ENCODE peak calls at places on chromosome 5, in six cellular contexts. O is fibroblast of lung, P is BJ, C is brain microvascular endothelial cell, U is AG10803, B is ovary. H is an unnamed sample.

GRCh38 chr5:54669845-54670635 is 152.5 kb downstream of the SNX18 start:
- DNase-seq in P (no peak), U (no peak), B (no peak), C (no peak), O (no peak), H (no peak)

GRCh38 chr5:132838516-132839282 is 8.3 kb upstream of the SHROOM1 start:
- DNase-seq in O (no peak), P (no peak), C (no peak), B (no peak), U (no peak), H (no peak)

GRCh38 chr5:158739941-158740340 is 359.8 kb downstream of the EBF1 start:
- DNase-seq in O (peak), U (no peak), B (peak), C (no peak), P (no peak), H (no peak)

GRCh38 chr5:89265511-89266169 is 382.7 kb upstream of the MEF2C start:
- DNase-seq in B (no peak), U (peak), C (peak), O (peak), P (no peak), H (no peak)

GRCh38 chr5:35029333-35029732 is 18.4 kb downstream of the AGXT2 start:
- DNase-seq in O (peak), P (no peak), C (peak), U (peak), B (no peak), H (peak)

GRCh38 chr5:36756848-36757247 is 119.7 kb upstream of the NIPBL start:
- DNase-seq in C (no peak), O (no peak), U (no peak), P (no peak), B (no peak), H (no peak)

GRCh38 chr5:112308608-112309007 is 110.5 kb downstream of the EPB41L4A start:
- DNase-seq in O (no peak), B (no peak), U (no peak), P (no peak), C (no peak), H (no peak)

GRCh38 chr5:159286420-159287035 is 23.4 kb downstream of the UBLCP1 start:
- DNase-seq in O (peak), U (peak), C (no peak), B (no peak), P (no peak), H (peak)

GRCh38 chr5:4994994-4995393 is 145.1 kb upstream of the ADAMTS16 start:
- DNase-seq in U (peak), C (peak), O (peak), P (peak), B (peak), H (no peak)

GRCh38 chr5:44385236-44385940 is 3.8 kb downstream of the FGF10 start:
- DNase-seq in U (no peak), B (no peak), P (no peak), C (no peak), O (peak), H (no peak)

GRCh38 chr5:170338933-170339779 is 41.6 kb upstream of the LCP2 start:
- DNase-seq in U (no peak), O (no peak), P (no peak), B (no peak), C (no peak), H (no peak)

GRCh38 chr5:150582281-150582791 is 58.1 kb upstream of the SYNPO start:
- DNase-seq in P (no peak), B (peak), U (peak), C (no peak), O (peak), H (no peak)

GRCh38 chr5:123035950-123036390 is 555 bp downstream of the PPIC start:
- DNase-seq in P (no peak), O (peak), U (peak), B (peak), C (peak), H (no peak)

GRCh38 chr5:34849253-34849652 is 10.3 kb downstream of the TTC23L start:
- DNase-seq in B (no peak), C (no peak), O (no peak), P (no peak), U (no peak), H (no peak)

GRCh38 chr5:15966066-15966640 is 213.4 kb downstream of the MARCHF11 start:
- DNase-seq in O (peak), U (no peak), C (no peak), B (no peak), P (no peak), H (peak)

GRCh38 chr5:166369326-166369725 is 1922.1 kb upstream of the WWC1 start:
- DNase-seq in C (no peak), B (no peak), U (no peak), P (no peak), O (peak), H (no peak)

GRCh38 chr5:133967715-133968056 is 739 bp downstream of the C5orf15 start:
- DNase-seq in C (no peak), O (peak), P (no peak), B (no peak), U (peak), H (no peak)

GRCh38 chr5:98307811-98308210 is 465.7 kb upstream of the RGMB start:
- DNase-seq in O (peak), U (peak), P (no peak), C (peak), B (no peak), H (no peak)

GRCh38 chr5:170216262-170216864 is 16.4 kb upstream of the C5orf58 start:
- DNase-seq in P (no peak), U (peak), C (peak), B (no peak), O (peak), H (peak)

GRCh38 chr5:179313849-179314521 is 31.3 kb downstream of the ADAMTS2 start:
- DNase-seq in C (no peak), B (peak), P (peak), U (peak), O (peak), H (peak)

GRCh38 chr5:127312131-127312530 is 21.5 kb downstream of the MEGF10 start:
- DNase-seq in P (no peak), O (no peak), C (no peak), B (no peak), U (no peak), H (no peak)

GRCh38 chr5:153960269-153961215 is 78.2 kb downstream of the FAM114A2 start:
- DNase-seq in U (peak), O (no peak), P (no peak), B (no peak), C (no peak), H (no peak)

GRCh38 chr5:1400211-1400855 is 44.9 kb downstream of the SLC6A3 start:
- DNase-seq in B (no peak), C (no peak), P (no peak), U (no peak), O (no peak), H (no peak)

DNA sequence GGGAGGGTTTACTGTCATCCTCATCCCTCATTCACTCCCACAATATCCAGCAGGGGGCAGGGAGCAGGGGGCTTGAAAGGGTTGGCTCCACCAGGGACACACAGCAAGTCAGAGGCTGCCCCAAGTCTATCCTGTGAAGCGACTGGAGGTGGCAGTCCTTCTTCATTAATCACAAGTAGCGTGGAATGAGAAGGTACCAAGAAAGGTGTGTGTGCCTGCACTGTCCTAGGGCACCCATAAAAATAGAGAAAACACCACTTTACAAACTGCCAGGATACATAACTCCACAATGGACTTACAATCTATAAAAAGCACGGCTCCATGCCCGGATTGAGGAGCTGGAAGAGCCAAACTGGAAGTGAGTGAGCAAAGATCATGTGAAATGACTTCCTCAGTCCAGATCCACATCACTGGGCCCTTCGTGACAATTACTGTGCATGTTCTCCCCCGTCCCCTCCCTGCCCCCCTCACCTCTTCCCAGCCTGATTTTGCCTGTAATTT is 183.9 kb downstream of the SLIT3 start:
- DNase-seq in U (peak), O (no peak), C (no peak), B (no peak), P (no peak), H (no peak)
- TF ChIP-seq CTCF in U (peak), O (no peak), C (peak), B (no peak), P (no peak), H (peak)

GRCh38 chr5:52269395-52269794 is 518.3 kb upstream of the ITGA1 start:
- DNase-seq in U (no peak), O (no peak), C (no peak), B (no peak), P (no peak), H (no peak)

GRCh38 chr5:52269853-52270252 is 517.9 kb upstream of the ITGA1 start:
- DNase-seq in O (no peak), B (no peak), C (no peak), U (no peak), P (no peak), H (no peak)
- H3K4me3 ChIP-seq in O (no peak), B (no peak), C (no peak), U (peak), P (no peak), H (no peak)

DNA sequence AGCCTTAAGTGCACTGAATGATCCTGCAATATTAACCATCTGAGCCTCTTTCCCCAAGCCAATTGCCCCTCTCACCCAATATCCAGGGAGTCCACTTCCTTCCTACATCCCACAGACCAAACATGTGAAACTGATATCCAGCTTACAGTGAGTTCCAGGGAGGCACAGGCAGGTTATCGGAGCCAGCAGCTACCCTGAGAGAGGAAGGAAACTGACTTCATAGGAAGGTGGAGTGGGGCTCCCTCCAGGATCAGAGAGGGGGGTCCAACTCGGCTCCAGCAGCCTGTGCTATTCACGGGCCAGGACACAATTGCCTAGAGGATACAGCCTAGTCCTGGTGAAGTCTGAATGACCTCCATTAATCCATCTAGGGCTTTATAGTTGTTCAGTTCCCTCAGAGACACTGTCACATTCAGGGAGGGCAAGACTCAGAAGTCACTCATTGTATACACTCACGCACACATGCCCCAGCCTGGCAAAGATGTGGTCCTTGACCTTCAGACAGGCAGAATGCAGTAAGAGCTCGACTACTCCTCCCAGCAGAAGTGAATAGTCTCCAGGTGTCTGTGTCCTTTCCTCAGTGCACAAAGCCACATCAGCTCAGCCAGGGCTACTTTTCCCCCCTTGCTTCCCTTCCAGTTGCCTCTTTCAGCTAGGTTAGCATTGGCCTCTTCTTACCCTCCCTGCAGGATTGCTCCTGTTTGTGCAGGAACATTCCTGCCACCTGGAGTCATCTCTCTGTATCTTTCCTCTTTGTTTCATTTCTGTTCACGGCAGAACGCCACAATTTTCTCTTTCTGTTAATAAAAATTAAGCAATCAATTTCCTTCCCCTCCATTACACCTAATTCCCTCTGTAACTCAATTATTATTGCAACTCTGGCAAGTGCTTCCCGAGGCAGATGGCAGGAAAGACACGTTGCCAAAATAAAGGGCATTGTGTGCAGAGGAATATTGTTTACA is 501.7 kb downstream of the ARHGEF28 start:
- DNase-seq in O (peak), U (peak), C (peak), B (no peak), P (no peak), H (no peak)
- TF ChIP-seq CTCF in O (peak), U (peak), C (peak), B (peak), P (peak), H (peak)

GRCh38 chr5:72248352-72249032 is 71.5 kb downstream of the MRPS27 start:
- DNase-seq in U (peak), C (peak), P (peak), O (peak), B (peak), H (peak)
- H3K4me3 ChIP-seq in U (no peak), C (no peak), P (no peak), O (no peak), B (no peak), H (no peak)

GRCh38 chr5:175319199-175319598 is 124.8 kb downstream of the DRD1 start:
- DNase-seq in C (no peak), O (no peak), P (no peak), U (no peak), B (no peak), H (no peak)

GRCh38 chr5:175321927-175322532 is 122.0 kb downstream of the DRD1 start:
- DNase-seq in C (peak), P (no peak), B (no peak), U (no peak), O (peak), H (peak)

DNA sequence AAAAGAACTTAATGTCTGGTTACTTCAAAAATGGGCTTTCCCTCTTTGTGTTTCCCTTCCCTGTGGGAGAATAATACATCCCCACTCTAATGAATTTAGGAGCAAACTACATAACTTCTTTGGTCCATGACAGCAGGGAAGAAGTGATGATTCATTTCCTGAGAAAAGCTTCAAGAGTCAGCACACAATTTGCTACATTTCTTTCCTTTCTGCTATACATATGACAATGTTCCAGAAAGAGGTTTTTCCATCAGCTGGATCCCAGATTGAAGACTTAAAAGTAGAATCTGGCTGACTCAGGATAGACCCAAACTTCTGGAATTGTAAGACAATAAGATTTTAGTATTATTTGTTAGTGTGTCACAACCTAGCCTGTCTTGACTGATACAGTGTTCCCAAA is 126.1 kb downstream of the DRD1 start:
- DNase-seq in P (no peak), B (no peak), O (no peak), U (no peak), C (no peak), H (no peak)
- TF ChIP-seq CTCF in P (no peak), B (no peak), O (no peak), U (no peak), C (no peak), H (no peak)

GRCh38 chr5:80754900-80755299 is 100.1 kb upstream of the DHFR start:
- DNase-seq in P (no peak), C (peak), U (no peak), O (peak), B (no peak), H (peak)
- H3K4me3 ChIP-seq in P (no peak), C (no peak), U (no peak), O (no peak), B (no peak), H (no peak)

GRCh38 chr5:177508217-177508611 is 1.4 kb downstream of the DOK3 start:
- DNase-seq in B (no peak), O (no peak), U (no peak), C (no peak), P (no peak), H (no peak)
- TF ChIP-seq CTCF in B (no peak), O (no peak), U (no peak), C (no peak), P (no peak), H (no peak)

GRCh38 chr5:149355688-149356087 is 2.2 kb upstream of the PCYOX1L start:
- DNase-seq in O (no peak), B (no peak), U (no peak), P (no peak), C (no peak), H (no peak)
- H3K4me3 ChIP-seq in O (no peak), B (no peak), U (no peak), P (no peak), C (no peak), H (no peak)

DNA sequence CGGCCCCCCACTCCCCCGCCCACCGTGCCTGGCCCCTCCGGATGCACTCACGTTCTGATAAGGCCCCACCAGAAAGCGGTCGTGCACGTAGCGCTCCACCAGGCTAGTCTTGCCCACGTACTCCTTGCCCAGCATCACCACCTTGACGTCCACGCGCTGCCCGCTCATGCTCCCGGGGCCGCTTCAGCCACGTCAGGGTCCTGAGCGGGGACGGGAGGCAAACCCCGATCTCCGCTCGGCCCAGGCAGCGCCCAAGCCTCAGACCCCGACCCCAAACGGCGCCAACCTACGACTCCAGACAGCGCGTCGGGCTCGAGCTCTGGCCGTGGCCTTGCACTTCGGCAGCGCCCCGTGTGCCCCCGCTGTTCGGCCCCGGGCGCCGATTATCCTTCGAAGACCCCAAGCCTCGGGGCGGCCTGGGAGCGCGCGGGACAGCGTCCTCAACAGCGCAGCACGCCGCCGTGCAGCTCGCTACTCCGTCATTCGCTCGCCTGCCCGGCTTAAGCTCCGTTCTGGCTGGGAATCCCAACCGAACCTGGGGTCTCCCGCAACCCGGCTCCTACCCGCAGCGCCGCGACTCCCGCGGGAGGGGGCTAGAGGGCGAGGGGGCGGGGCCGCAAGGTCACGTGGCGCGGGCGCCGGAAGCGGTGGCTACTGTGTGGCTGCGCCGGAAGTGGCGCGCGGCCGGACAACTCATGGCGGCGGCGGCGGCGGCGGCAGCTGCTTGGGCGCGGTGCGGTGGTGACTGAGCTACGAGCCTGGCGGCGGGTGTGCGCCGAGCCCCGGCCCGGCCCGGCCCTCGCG is at the start of the genes PRELID1 and RAB24:
- DNase-seq in P (no peak), B (peak), U (peak), C (peak), O (peak), H (no peak)
- TF ChIP-seq CTCF in P (peak), B (peak), U (peak), C (peak), O (peak), H (peak)

GRCh38 chr5:177495243-177496060 is 2.0 kb downstream of the PDLIM7 start:
- DNase-seq in C (peak), U (peak), O (peak), P (no peak), B (peak), H (peak)

GRCh38 chr5:177496111-177497010 is 1.0 kb downstream of the PDLIM7 start:
- DNase-seq in U (peak), P (no peak), C (peak), B (peak), O (peak), H (peak)

GRCh38 chr5:177497011-177497296 is 450 bp downstream of the PDLIM7 start:
- DNase-seq in U (no peak), C (no peak), P (no peak), O (no peak), B (no peak), H (no peak)

GRCh38 chr5:177498013-177498847 is 826 bp upstream of the PDLIM7 start:
- DNase-seq in B (peak), O (no peak), P (no peak), C (no peak), U (no peak), H (no peak)

GRCh38 chr5:177497297-177498012 is at the start of gene PDLIM7:
- DNase-seq in P (peak), U (peak), B (peak), O (peak), C (peak), H (peak)
- H3K4me3 ChIP-seq in P (peak), U (peak), B (peak), O (peak), C (peak), H (peak)

H was measured in HFF-Myc.